ENCODE peak calls at places on chromosomes 7 and 10, in eight cellular contexts. One of them, this sample, is unnamed.

GRCh38 chr7:106094780-106095179 is 17.3 kb downstream of the SYPL1 start:
- DNase-seq in H9: no peak
- DNase-seq in skeletal muscle cell: no peak
- DNase-seq in frontal cortex: no peak
- DNase-seq in AG08396: no peak
- DNase-seq in EL: no peak
- DNase-seq in stimulated activated CD4-positive, alpha-beta T cell treated with anti-CD3 and anti-CD28 coated beads, Interleukin-15, amount 100 ng/mL, for 1 hour: no peak
- DNase-seq in activated gamma-delta T cell treated with anti-CD3 and anti-CD28 coated beads, Interleukin-2, amount 50 U/mL, for 16 hours: no peak
- DNase-seq in this sample: no peak

GRCh38 chr10:71124921-71125748 is 87.2 kb upstream of the UNC5B start:
- DNase-seq in stimulated activated CD4-positive, alpha-beta T cell treated with anti-CD3 and anti-CD28 coated beads, Interleukin-15, amount 100 ng/mL, for 1 hour: no peak
- DNase-seq in EL: no peak
- DNase-seq in activated gamma-delta T cell treated with anti-CD3 and anti-CD28 coated beads, Interleukin-2, amount 50 U/mL, for 16 hours: no peak
- DNase-seq in frontal cortex: no peak
- DNase-seq in skeletal muscle cell: no peak
- DNase-seq in H9: no peak
- DNase-seq in AG08396: no peak
- DNase-seq in this sample: no peak

GRCh38 chr10:95906675-95907453 is 911 bp upstream of the CC2D2B start:
- DNase-seq in frontal cortex: peak
- DNase-seq in H9: peak
- DNase-seq in skeletal muscle cell: peak
- DNase-seq in EL: peak
- DNase-seq in activated gamma-delta T cell treated with anti-CD3 and anti-CD28 coated beads, Interleukin-2, amount 50 U/mL, for 16 hours: peak
- DNase-seq in AG08396: peak
- DNase-seq in stimulated activated CD4-positive, alpha-beta T cell treated with anti-CD3 and anti-CD28 coated beads, Interleukin-15, amount 100 ng/mL, for 1 hour: peak
- DNase-seq in this sample: peak

GRCh38 chr7:48046458-48046857 is 11.1 kb downstream of the C7orf57 start:
- DNase-seq in H9: no peak
- DNase-seq in frontal cortex: no peak
- DNase-seq in skeletal muscle cell: no peak
- DNase-seq in EL: no peak
- DNase-seq in activated gamma-delta T cell treated with anti-CD3 and anti-CD28 coated beads, Interleukin-2, amount 50 U/mL, for 16 hours: no peak
- DNase-seq in AG08396: no peak
- DNase-seq in stimulated activated CD4-positive, alpha-beta T cell treated with anti-CD3 and anti-CD28 coated beads, Interleukin-15, amount 100 ng/mL, for 1 hour: no peak
- DNase-seq in this sample: no peak

GRCh38 chr7:100137851-100138760 is 10.6 kb upstream of the LAMTOR4 start:
- DNase-seq in AG08396: no peak
- DNase-seq in skeletal muscle cell: no peak
- DNase-seq in stimulated activated CD4-positive, alpha-beta T cell treated with anti-CD3 and anti-CD28 coated beads, Interleukin-15, amount 100 ng/mL, for 1 hour: no peak
- DNase-seq in EL: no peak
- DNase-seq in activated gamma-delta T cell treated with anti-CD3 and anti-CD28 coated beads, Interleukin-2, amount 50 U/mL, for 16 hours: no peak
- DNase-seq in H9: no peak
- DNase-seq in frontal cortex: no peak
- DNase-seq in this sample: no peak

GRCh38 chr7:148854975-148855374 is 29.1 kb downstream of the EZH2 start:
- DNase-seq in skeletal muscle cell: no peak
- DNase-seq in H9: no peak
- DNase-seq in stimulated activated CD4-positive, alpha-beta T cell treated with anti-CD3 and anti-CD28 coated beads, Interleukin-15, amount 100 ng/mL, for 1 hour: no peak
- DNase-seq in frontal cortex: no peak
- DNase-seq in AG08396: no peak
- DNase-seq in EL: no peak
- DNase-seq in activated gamma-delta T cell treated with anti-CD3 and anti-CD28 coated beads, Interleukin-2, amount 50 U/mL, for 16 hours: no peak
- DNase-seq in this sample: no peak

GRCh38 chr10:13536674-13537366 is 8.0 kb upstream of the BEND7 start:
- DNase-seq in frontal cortex: no peak
- DNase-seq in activated gamma-delta T cell treated with anti-CD3 and anti-CD28 coated beads, Interleukin-2, amount 50 U/mL, for 16 hours: no peak
- DNase-seq in EL: peak
- DNase-seq in AG08396: peak
- DNase-seq in skeletal muscle cell: no peak
- DNase-seq in H9: peak
- DNase-seq in stimulated activated CD4-positive, alpha-beta T cell treated with anti-CD3 and anti-CD28 coated beads, Interleukin-15, amount 100 ng/mL, for 1 hour: no peak
- DNase-seq in this sample: no peak

GRCh38 chr10:48309711-48310226 is 3.3 kb downstream of the MAPK8 start:
- DNase-seq in skeletal muscle cell: no peak
- DNase-seq in stimulated activated CD4-positive, alpha-beta T cell treated with anti-CD3 and anti-CD28 coated beads, Interleukin-15, amount 100 ng/mL, for 1 hour: no peak
- DNase-seq in H9: no peak
- DNase-seq in EL: peak
- DNase-seq in AG08396: peak
- DNase-seq in activated gamma-delta T cell treated with anti-CD3 and anti-CD28 coated beads, Interleukin-2, amount 50 U/mL, for 16 hours: no peak
- DNase-seq in frontal cortex: no peak
- DNase-seq in this sample: peak

GRCh38 chr7:126041472-126041871 is 1111.8 kb upstream of the POT1 start:
- DNase-seq in skeletal muscle cell: no peak
- DNase-seq in EL: no peak
- DNase-seq in H9: peak
- DNase-seq in activated gamma-delta T cell treated with anti-CD3 and anti-CD28 coated beads, Interleukin-2, amount 50 U/mL, for 16 hours: no peak
- DNase-seq in AG08396: no peak
- DNase-seq in stimulated activated CD4-positive, alpha-beta T cell treated with anti-CD3 and anti-CD28 coated beads, Interleukin-15, amount 100 ng/mL, for 1 hour: no peak
- DNase-seq in frontal cortex: no peak
- DNase-seq in this sample: no peak

This sample was measured in retinal pigment epithelial cell.